ENCODE peak calls at places on chromosomes 3 and 15, in ten cellular contexts. S is fibroblast of lung; M is CD8-positive, alpha-beta T cell; Z is cardiac muscle cell; U is PC-3; Q is body of pancreas; R is neural progenitor cell; B is uterus; W is mammary epithelial cell; G is heart left ventricle. V is an unnamed sample. For H3K9me3, the result is how much of the 10 kb centered on the place peaks cover.

GRCh38 chr15:90595760-90596155 is 66.0 kb downstream of the CRTC3 start:
- DNase-seq in B (no peak), R (no peak), G (no peak), M (no peak), Q (no peak), W (no peak), S (no peak), Z (no peak), U (no peak), V (no peak)

GRCh38 chr15:66922608-66923007 is 142.8 kb upstream of the SMAD3 start:
- DNase-seq in G (no peak), R (no peak), Z (no peak), S (no peak), W (no peak), Q (no peak), M (no peak), B (no peak), U (no peak), V (no peak)

GRCh38 chr15:26771917-26772587 is 814 bp downstream of the GABRB3 start:
- DNase-seq in G (no peak), M (no peak), B (no peak), U (no peak), S (no peak), Z (no peak), W (no peak), Q (peak), R (no peak), V (no peak)

GRCh38 chr3:58032186-58032585 is 24.0 kb downstream of the FLNB start:
- DNase-seq in W (peak), G (no peak), U (no peak), B (no peak), R (no peak), M (no peak), Z (no peak), Q (no peak), S (no peak), V (no peak)

GRCh38 chr3:152385761-152386160 is 117.0 kb downstream of the MBNL1 start:
- DNase-seq in W (peak), U (peak), S (peak), R (no peak), G (no peak), B (no peak), M (no peak), Q (no peak), Z (no peak), V (no peak)

GRCh38 chr15:90036806-90037509 is 35.8 kb downstream of the ZNF710 start:
- DNase-seq in Q (no peak), S (no peak), U (no peak), W (no peak), B (no peak), G (no peak), Z (no peak), R (no peak), M (no peak), V (no peak)

GRCh38 chr3:148791296-148791695 is 36.3 kb upstream of the CPB1 start:
- DNase-seq in R (peak), G (no peak), B (no peak), Z (no peak), S (peak), Q (no peak), U (no peak), M (no peak), W (no peak), V (no peak)

GRCh38 chr3:99945328-99945995 is 127.8 kb downstream of the CMSS1 start:
- DNase-seq in Q (no peak), R (no peak), M (no peak), W (no peak), B (no peak), S (no peak), U (no peak), Z (no peak), G (peak), V (no peak)

GRCh38 chr15:77455696-77456293 is 35.1 kb downstream of the HMG20A start:
- DNase-seq in S (peak), R (no peak), G (no peak), M (no peak), W (no peak), Z (no peak), U (no peak), B (no peak), Q (no peak), V (no peak)

GRCh38 chr3:138089091-138089490 is 26.3 kb downstream of the DZIP1L start:
- DNase-seq in S (peak), Q (no peak), W (peak), M (no peak), Z (no peak), R (no peak), B (no peak), U (peak), G (no peak), V (no peak)

GRCh38 chr3:183896184-183896583 is 11.5 kb upstream of the PARL start:
- DNase-seq in Q (no peak), B (no peak), U (no peak), M (no peak), R (no peak), S (no peak), W (no peak), G (no peak), Z (no peak), V (no peak)

GRCh38 chr15:26736502-26737248 is 36.2 kb downstream of the GABRB3 start:
- DNase-seq in Q (no peak), S (no peak), B (no peak), W (no peak), M (no peak), G (no peak), R (no peak), Z (no peak), U (no peak), V (no peak)

GRCh38 chr3:22713936-22714335 is 489.2 kb upstream of the UBE2E2 start:
- DNase-seq in M (no peak), Q (no peak), S (peak), U (peak), Z (no peak), R (no peak), G (no peak), W (peak), B (no peak), V (no peak)

GRCh38 chr3:29065211-29065785 is 215.6 kb upstream of the RBMS3 start:
- DNase-seq in U (peak), W (peak), B (peak), Q (peak), R (peak), M (no peak), S (peak), Z (peak), G (peak), V (peak)

GRCh38 chr3:129619726-129620162 is 13.3 kb upstream of the PLXND1 start:
- DNase-seq in U (no peak), W (no peak), G (peak), S (no peak), Q (no peak), R (no peak), Z (no peak), B (no peak), M (no peak), V (peak)

GRCh38 chr3:62525276-62525675 is 151.9 kb upstream of the FEZF2 start:
- DNase-seq in G (no peak), R (no peak), S (peak), Q (no peak), U (no peak), Z (no peak), W (peak), M (no peak), B (no peak), V (no peak)

GRCh38 chr3:175585898-175586297 is 726.8 kb downstream of the NAALADL2 start:
- DNase-seq in M (no peak), U (peak), S (peak), Q (no peak), W (peak), G (no peak), Z (no peak), B (no peak), R (no peak), V (no peak)

DNA sequence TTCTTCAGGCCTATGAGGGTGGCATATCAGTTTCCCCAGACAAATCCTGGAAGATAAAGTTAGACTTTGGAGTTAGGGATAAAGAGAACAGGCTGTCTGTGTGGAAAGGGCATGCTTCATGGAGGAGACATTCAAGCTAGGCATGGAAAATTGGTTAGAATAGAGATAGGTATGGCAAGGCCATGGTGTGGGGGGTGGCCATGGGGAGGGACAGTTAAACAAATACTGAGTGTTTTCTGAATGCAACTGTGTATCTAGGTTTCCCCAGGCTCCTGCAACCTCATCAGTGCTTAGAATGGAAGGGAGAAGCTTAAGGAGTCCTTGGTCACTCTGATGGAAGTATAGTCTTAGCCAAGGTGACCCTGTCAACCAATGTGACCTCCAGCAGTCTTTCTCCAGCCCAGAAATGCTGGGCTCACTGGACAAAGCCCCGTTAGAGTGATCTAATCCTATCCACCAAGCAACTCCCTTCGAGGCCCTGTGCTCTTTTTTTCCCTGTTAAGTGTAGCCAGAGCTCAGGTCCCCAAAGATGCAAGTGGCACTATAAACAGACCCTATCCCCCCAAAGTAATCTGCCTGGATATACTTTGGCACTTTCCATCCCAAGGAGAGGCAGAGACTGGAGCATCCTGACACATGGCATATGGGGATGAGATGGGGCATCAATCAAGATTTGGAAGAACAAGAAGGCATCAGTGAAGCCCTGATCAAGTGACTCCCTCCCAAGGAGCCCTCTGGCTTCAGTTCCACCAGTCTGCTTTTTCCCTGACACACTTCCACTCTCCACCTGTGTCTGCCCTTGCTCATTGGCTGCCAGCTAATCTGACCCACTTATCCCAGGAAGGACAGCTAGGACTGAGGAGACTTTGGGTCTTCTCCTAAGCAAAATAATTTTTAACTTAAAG is 5.6 kb upstream of the PKM start:
- DNase-seq in G (no peak), W (no peak), U (no peak), B (no peak), M (no peak), R (no peak), Z (no peak), Q (no peak), S (peak), V (no peak)
- TF ChIP-seq CTCF in G (no peak), W (no peak), U (no peak), B (no peak), M (no peak), R (no peak), Z (no peak), Q (no peak), S (no peak), V (no peak)

DNA sequence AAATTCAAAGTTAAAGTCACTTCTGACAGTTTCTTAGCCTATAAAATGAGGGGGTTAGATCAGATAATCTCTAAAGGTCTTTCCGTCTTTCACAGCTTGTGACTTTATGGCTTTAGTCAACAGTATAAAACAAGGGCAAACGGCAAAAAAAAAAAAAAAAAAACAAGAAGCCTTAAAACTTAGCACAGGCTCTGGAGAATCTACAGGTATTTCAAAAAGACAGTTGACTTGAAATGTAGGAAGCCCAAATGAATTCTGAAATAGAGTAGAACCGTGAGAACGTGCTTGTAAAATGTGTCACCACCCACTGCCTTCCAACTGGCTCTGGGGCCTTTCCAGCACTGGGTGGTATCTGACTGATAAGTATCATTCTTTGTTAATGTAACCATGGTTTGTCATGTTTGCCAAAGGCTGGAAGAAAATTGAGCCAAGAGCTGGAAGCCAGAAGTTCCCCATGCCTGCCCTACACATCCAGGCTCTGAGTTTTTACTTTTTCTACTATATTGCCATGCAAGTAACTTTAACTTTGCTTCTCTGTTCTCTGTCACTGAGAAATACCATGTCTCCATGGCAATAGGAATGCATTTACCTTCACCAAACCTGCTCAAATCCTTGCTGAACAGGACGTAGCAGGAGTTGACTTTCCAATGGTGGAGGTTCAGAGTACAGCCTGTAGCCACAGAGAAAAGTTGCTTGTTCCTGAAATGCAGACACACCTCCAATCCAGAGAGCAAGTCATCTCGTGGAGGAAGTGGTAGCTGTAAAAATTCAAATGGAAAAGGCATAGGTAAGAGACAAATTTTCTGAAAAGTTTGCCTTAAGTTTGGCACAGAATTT is 35.8 kb upstream of the THSD4 start:
- DNase-seq in S (peak), Z (no peak), B (no peak), Q (peak), G (no peak), W (peak), U (peak), R (no peak), M (no peak), V (no peak)
- H3K27ac ChIP-seq in S (peak), Z (no peak), B (no peak), Q (peak), G (no peak), W (peak), U (peak), R (no peak), M (no peak), V (no peak)

DNA sequence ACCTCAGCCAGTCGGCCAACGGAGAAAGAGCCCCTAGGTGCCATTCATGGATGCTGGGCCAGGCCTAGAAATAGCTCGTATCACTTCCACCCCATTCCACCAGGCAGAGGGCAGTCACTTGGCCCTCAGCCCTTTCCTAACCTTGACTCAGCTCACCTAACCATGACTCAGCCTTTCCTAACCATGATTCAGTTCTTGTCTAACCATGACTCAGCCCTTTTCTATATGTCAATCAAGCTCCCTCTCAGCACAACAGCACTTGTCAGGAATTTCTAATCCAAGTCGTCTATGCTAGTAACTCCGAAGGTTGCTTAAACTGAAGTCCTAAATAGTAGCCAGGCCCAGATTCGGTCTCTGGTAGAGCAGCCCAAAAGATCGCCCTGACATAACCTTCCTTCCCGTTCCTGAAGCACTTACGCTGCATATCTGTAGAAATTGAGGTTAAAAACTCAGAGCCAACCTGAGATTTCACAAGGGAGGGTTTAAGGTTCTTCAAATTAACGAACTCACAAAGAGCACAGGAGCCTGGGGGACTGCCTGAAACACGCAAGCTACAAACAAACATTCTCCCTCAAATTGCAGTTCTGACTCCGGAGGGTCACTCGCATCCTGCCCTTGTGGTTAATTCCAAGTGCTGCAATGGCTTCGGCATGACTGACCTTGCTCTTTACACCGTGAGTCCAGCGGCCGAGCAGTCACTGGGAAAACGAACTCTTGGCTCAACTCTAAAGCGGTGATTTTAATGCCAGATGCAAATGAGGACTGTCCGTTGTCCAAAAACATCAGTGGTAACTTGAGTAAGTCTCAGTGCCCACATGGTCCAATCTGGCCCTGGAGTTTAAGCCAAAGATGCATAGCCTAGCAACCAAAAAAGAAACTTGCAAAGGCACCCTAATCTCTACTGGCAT is 99.9 kb downstream of the ADAMTS17 start:
- DNase-seq in Q (no peak), U (peak), Z (no peak), G (no peak), W (peak), B (no peak), R (peak), M (no peak), S (peak), V (no peak)
- H3K9me3 ChIP-seq in Q (under half), U (under half), Z (under half), G (under half), W (under half), B (under half), R (under half), M (under half), S (under half), V (under half)

DNA sequence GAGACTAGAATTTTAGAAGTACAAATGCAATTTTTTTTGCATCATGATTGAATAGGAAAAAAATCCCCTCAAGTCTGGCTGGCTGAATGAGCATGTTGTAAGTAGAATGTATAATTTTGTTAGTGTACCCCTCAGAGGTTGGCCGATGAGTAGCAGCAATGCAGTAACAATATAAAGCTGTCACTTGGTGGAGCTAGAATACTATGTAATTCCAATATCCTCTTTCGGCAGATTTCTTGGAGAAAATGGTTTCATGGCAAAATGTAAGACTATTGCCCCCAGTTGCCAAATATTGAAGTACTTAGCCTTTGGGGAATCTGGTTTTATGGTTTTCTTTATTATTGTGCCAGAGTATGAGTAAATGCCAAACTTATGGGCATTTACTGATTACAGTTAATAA is 39.8 kb upstream of the SGO1 start:
- DNase-seq in S (peak), G (no peak), Z (peak), M (no peak), U (peak), B (no peak), W (peak), Q (no peak), R (peak), V (no peak)
- TF ChIP-seq CTCF in S (peak), G (peak), Z (peak), M (no peak), U (peak), B (no peak), W (peak), Q (peak), R (peak), V (peak)

GRCh38 chr3:155334215-155334896 is 40.9 kb upstream of the STRIT1 start:
- DNase-seq in Q (no peak), W (no peak), B (no peak), M (no peak), U (no peak), G (no peak), S (no peak), Z (no peak), R (no peak), V (no peak)
- H3K27ac ChIP-seq in Q (no peak), W (no peak), B (no peak), M (no peak), U (no peak), G (no peak), S (no peak), Z (no peak), R (no peak), V (no peak)